ENCODE peak calls at places on chromosomes 16 and 17, in six cellular contexts. N is ovary, I is GM23248, G is adipocyte, Y is stomach, A is transverse colon. J is an unnamed sample.

GRCh38 chr17:16439303-16439791 is 24.0 kb downstream of the TRPV2 start:
- DNase-seq in I (peak; percentile 48), G (peak; percentile 66), A (no peak), N (no peak), Y (no peak), J (peak; percentile 30)

GRCh38 chr16:21980032-21980431 is 20.9 kb downstream of the PDZD9 start:
- DNase-seq in I (no peak), G (no peak), Y (no peak), N (no peak), A (no peak), J (no peak)

GRCh38 chr17:17527534-17527933 is 31.3 kb upstream of the RASD1 start:
- DNase-seq in I (no peak), N (no peak), G (no peak), A (no peak), Y (no peak), J (no peak)

GRCh38 chr17:40695874-40696472 is 7.6 kb downstream of the KRT24 start:
- DNase-seq in N (no peak), G (no peak), A (no peak), I (no peak), Y (no peak), J (no peak)

GRCh38 chr16:83954577-83955016 is 1.6 kb downstream of the OSGIN1 start:
- DNase-seq in A (peak; percentile 74), N (no peak), Y (peak; percentile 56), G (peak; percentile 60), I (peak; percentile 81), J (no peak)

GRCh38 chr16:88385831-88386815 is 3.4 kb downstream of the ZNF469 start:
- DNase-seq in N (peak; percentile 30), A (no peak), I (no peak), Y (no peak), G (no peak), J (no peak)

GRCh38 chr17:40555296-40556190 is 9.7 kb downstream of the CCR7 start:
- DNase-seq in A (no peak), I (no peak), N (no peak), G (no peak), Y (peak; percentile 17), J (no peak)

GRCh38 chr17:29557085-29557697 is 9.6 kb downstream of the ABHD15 start:
- DNase-seq in Y (no peak), A (no peak), I (peak; percentile 75), G (peak; percentile 33), N (no peak), J (no peak)

GRCh38 chr17:2904135-2904534 is 107.9 kb downstream of the RAP1GAP2 start:
- DNase-seq in A (peak; percentile 22), Y (peak; percentile 76), I (peak; percentile 58), G (no peak), N (no peak), J (no peak)

GRCh38 chr16:27785307-27785678 is 235.3 kb downstream of the KATNIP start:
- DNase-seq in Y (no peak), G (no peak), A (no peak), I (no peak), N (no peak), J (no peak)

GRCh38 chr17:7854851-7855642 is at the start of gene TMEM88:
- DNase-seq in A (no peak), I (peak; percentile 31), Y (no peak), G (no peak), N (peak; percentile 74), J (no peak)

GRCh38 chr17:8117980-8118768 is at the start of gene ALOXE3:
- DNase-seq in A (peak; percentile 55), Y (peak; percentile 58), G (peak; percentile 61), I (peak; percentile 92), N (peak; percentile 56), J (no peak)

GRCh38 chr17:68143425-68143824 is 104.4 kb upstream of the AMZ2 start:
- DNase-seq in Y (no peak), I (no peak), N (no peak), G (no peak), A (no peak), J (no peak)

GRCh38 chr17:68148936-68149335 is 98.9 kb upstream of the AMZ2 start:
- DNase-seq in N (no peak), Y (no peak), A (no peak), G (no peak), I (no peak), J (no peak)

GRCh38 chr17:68142595-68142994 is 105.2 kb upstream of the AMZ2 start:
- DNase-seq in G (no peak), I (no peak), A (no peak), Y (no peak), N (no peak), J (no peak)

GRCh38 chr17:68141050-68141449 is 105.5 kb downstream of the KPNA2 start:
- DNase-seq in A (no peak), G (no peak), N (no peak), I (peak; percentile 46), Y (no peak), J (no peak)

DNA sequence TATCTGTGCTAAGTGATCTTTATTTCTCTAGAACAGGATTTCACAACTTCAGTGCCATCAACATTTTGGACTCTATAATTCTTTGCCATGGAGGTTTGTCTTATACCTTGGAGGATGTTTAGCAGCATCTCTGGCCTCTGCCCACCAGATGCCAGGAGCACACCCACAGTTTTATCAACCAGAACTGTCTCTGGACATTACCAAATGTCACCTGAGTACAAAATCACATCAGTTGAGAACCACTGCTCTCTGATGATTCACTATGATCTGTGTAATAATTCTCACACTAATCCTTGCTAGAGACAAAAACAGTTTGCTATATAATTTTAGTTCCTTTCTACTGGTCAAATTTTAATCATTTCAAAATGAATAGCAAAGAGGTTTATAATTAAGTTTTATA is 102.8 kb upstream of the AMZ2 start:
- DNase-seq in Y (no peak), I (no peak), N (no peak), G (no peak), A (no peak), J (no peak)
- H3K4me1 ChIP-seq in Y (no peaks in the 10 kb centered on the region), I (peaks cover 8% of the 10 kb centered on the region), N (no peaks in the 10 kb centered on the region), G (no peaks in the 10 kb centered on the region), A (no peaks in the 10 kb centered on the region), J (no peaks in the 10 kb centered on the region)

GRCh38 chr17:76382803-76383644 is 1.4 kb upstream of the SPHK1 start:
- DNase-seq in I (peak; percentile 89), A (peak; percentile 67), G (peak; percentile 86), N (peak; percentile 56), Y (peak; percentile 50), J (no peak)
- H3K4me3 ChIP-seq in I (peak overlapping the region; percentile 83), A (peak overlapping the region; percentile 51), G (peak overlapping the region; percentile 84), N (peak overlapping the region; percentile 41), Y (peak overlapping the region; percentile 76), J (peak overlapping the region; percentile 63)

GRCh38 chr17:74457820-74458166 is 8.6 kb upstream of the CD300A start:
- DNase-seq in A (no peak), Y (no peak), I (no peak), N (no peak), G (no peak), J (no peak)

GRCh38 chr17:74460996-74461395 is 5.4 kb upstream of the CD300A start:
- DNase-seq in G (no peak), N (no peak), I (no peak), A (no peak), Y (no peak), J (no peak)

GRCh38 chr17:74458835-74459234 is 7.6 kb upstream of the CD300A start:
- DNase-seq in A (no peak), Y (no peak), G (no peak), I (no peak), N (no peak), J (no peak)

GRCh38 chr17:74461646-74462045 is 4.8 kb upstream of the CD300A start:
- DNase-seq in A (no peak), N (no peak), G (no peak), I (no peak), Y (no peak), J (no peak)

DNA sequence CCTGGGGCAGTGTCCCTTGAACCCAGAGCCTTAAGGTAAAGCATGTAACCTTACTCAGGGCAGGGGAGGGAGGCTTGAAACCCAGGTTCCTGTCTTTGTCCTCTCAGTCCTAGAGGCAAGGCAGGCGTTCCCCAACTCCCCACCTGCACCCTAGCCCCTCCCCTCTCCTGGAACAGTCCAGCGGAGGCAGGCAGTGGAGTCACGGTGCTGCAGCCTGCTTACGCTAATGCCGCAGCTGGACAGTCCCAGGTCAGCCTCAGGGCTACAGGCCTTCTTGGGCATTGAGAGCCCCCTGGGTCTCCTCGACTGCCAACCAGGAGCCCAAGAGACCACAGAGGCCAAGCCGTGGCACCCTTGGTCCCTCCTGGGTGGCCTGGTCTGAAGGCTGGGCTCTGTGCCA is 6.8 kb upstream of the CD300A start:
- DNase-seq in Y (no peak), N (no peak), G (no peak), I (no peak), A (no peak), J (no peak)
- H3K4me1 ChIP-seq in Y (peaks cover 18% of the 10 kb centered on the region), N (peaks cover 6% of the 10 kb centered on the region), G (peaks cover 5% of the 10 kb centered on the region), I (no peaks in the 10 kb centered on the region), A (peaks cover 13% of the 10 kb centered on the region), J (peaks cover 24% of the 10 kb centered on the region)

GRCh38 chr16:58324792-58325191 is 30.0 kb upstream of the PRSS54 start:
- DNase-seq in N (no peak), I (no peak), Y (no peak), G (no peak), A (no peak), J (no peak)
- H3K4me3 ChIP-seq in N (no peak overlapping the region), I (no peak overlapping the region), Y (no peak overlapping the region), G (no peak overlapping the region), A (no peak overlapping the region), J (no peak overlapping the region)

GRCh38 chr17:59765038-59765437 is 57.6 kb downstream of the VMP1 start:
- DNase-seq in I (no peak), A (no peak), G (no peak), Y (no peak), N (no peak), J (no peak)
- H3K4me1 ChIP-seq in I (peaks cover 59% of the 10 kb centered on the region), A (no peaks in the 10 kb centered on the region), G (peaks cover 34% of the 10 kb centered on the region), Y (peaks cover 13% of the 10 kb centered on the region), N (no peaks in the 10 kb centered on the region), J (no peaks in the 10 kb centered on the region)

GRCh38 chr16:65658339-65659275 is 536.7 kb upstream of the CDH11 start:
- DNase-seq in N (no peak), Y (no peak), I (peak; percentile 96), G (peak; percentile 74), A (no peak), J (no peak)
- H3K4me3 ChIP-seq in N (no peak overlapping the region), Y (no peak overlapping the region), I (no peak overlapping the region), G (no peak overlapping the region), A (no peak overlapping the region), J (no peak overlapping the region)

GRCh38 chr17:79098282-79098867 is 23.8 kb downstream of the ENGASE start:
- DNase-seq in Y (no peak), I (no peak), N (no peak), A (no peak), G (no peak), J (no peak)
- H3K4me1 ChIP-seq in Y (no peaks in the 10 kb centered on the region), I (no peaks in the 10 kb centered on the region), N (no peaks in the 10 kb centered on the region), A (no peaks in the 10 kb centered on the region), G (no peaks in the 10 kb centered on the region), J (peaks cover 2% of the 10 kb centered on the region)

GRCh38 chr17:66542183-66542966 is 240.0 kb downstream of the PRKCA start:
- DNase-seq in I (peak; percentile 51), A (no peak), N (no peak), G (peak; percentile 44), Y (no peak), J (no peak)
- H3K4me3 ChIP-seq in I (peak overlapping the region; percentile 34), A (no peak overlapping the region), N (no peak overlapping the region), G (no peak overlapping the region), Y (no peak overlapping the region), J (no peak overlapping the region)

J was measured in naive thymus-derived CD4-positive, alpha-beta T cell.